ENCODE peak calls at places on chromosomes 3 and 15, in seven cellular contexts. G is mesendoderm, U is IMR-90, D is H9, T is trophoblast cell, F is H1, N is mesenchymal stem cell. E is an unnamed sample.

GRCh38 chr3:61371123-61371522 is 119.9 kb upstream of the FHIT start:
- DNase-seq in G (peak), U (no peak), D (no peak), T (peak), F (peak), N (peak), E (peak)

GRCh38 chr15:58497036-58497785 is 65.4 kb downstream of the LIPC start:
- DNase-seq in G (no peak), U (no peak), D (no peak), T (no peak), F (no peak), N (no peak), E (no peak)

GRCh38 chr3:71102111-71103039 is 481.2 kb downstream of the FOXP1 start:
- DNase-seq in G (no peak), U (peak), D (no peak), T (peak), F (no peak), N (peak), E (no peak)

GRCh38 chr3:154987846-154988245 is 92.3 kb upstream of the MME start:
- DNase-seq in G (no peak), U (no peak), D (no peak), T (peak), F (no peak), N (no peak), E (no peak)

GRCh38 chr3:166829896-166830295 is 550.2 kb downstream of the ZBBX start:
- DNase-seq in G (no peak), U (no peak), D (no peak), T (no peak), F (no peak), N (no peak), E (no peak)

GRCh38 chr15:73212424-73212823 is 156.3 kb downstream of the HCN4 start:
- DNase-seq in G (no peak), U (peak), D (no peak), T (no peak), F (no peak), N (peak), E (no peak)

GRCh38 chr3:142888484-142889262 is at the start of gene PCOLCE2:
- DNase-seq in G (peak), U (no peak), D (peak), T (peak), F (peak), N (peak), E (peak)

GRCh38 chr15:51203797-51204196 is 109.1 kb upstream of the TNFAIP8L3 start:
- DNase-seq in G (no peak), U (peak), D (no peak), T (no peak), F (no peak), N (no peak), E (no peak)

GRCh38 chr15:73697033-73697467 is 12.9 kb downstream of the CD276 start:
- DNase-seq in G (peak), U (peak), D (peak), T (peak), F (no peak), N (peak), E (no peak)

GRCh38 chr3:118772036-118773030 is 262.3 kb downstream of the IGSF11 start:
- DNase-seq in G (peak), U (no peak), D (no peak), T (peak), F (no peak), N (peak), E (no peak)

GRCh38 chr3:60323651-60324050 is 927.6 kb downstream of the FHIT start:
- DNase-seq in G (peak), U (no peak), D (no peak), T (peak), F (no peak), N (no peak), E (peak)

GRCh38 chr3:117927831-117928230 is 1106.8 kb downstream of the IGSF11 start:
- DNase-seq in G (no peak), U (peak), D (no peak), T (no peak), F (no peak), N (no peak), E (no peak)

GRCh38 chr3:31960793-31961431 is 20.1 kb downstream of the OSBPL10 start:
- DNase-seq in G (peak), U (peak), D (no peak), T (no peak), F (peak), N (no peak), E (no peak)

GRCh38 chr15:72169921-72170611 is 27.5 kb downstream of the GRAMD2A start:
- DNase-seq in G (peak), U (no peak), D (no peak), T (peak), F (no peak), N (no peak), E (no peak)

GRCh38 chr3:152538518-152538917 is 269.8 kb downstream of the MBNL1 start:
- DNase-seq in G (no peak), U (no peak), D (no peak), T (no peak), F (no peak), N (no peak), E (no peak)

GRCh38 chr3:42020681-42021307 is 58.9 kb upstream of the ULK4 start:
- DNase-seq in G (no peak), U (peak), D (no peak), T (peak), F (no peak), N (peak), E (no peak)

GRCh38 chr3:187925326-187925725 is 180.1 kb upstream of the BCL6 start:
- DNase-seq in G (no peak), U (no peak), D (no peak), T (no peak), F (no peak), N (peak), E (no peak)

GRCh38 chr15:83918011-83918410 is 264.1 kb downstream of the ADAMTSL3 start:
- DNase-seq in G (no peak), U (no peak), D (no peak), T (no peak), F (no peak), N (no peak), E (no peak)

GRCh38 chr15:83912343-83912742 is 258.4 kb downstream of the ADAMTSL3 start:
- DNase-seq in G (no peak), U (no peak), D (no peak), T (no peak), F (no peak), N (no peak), E (no peak)

GRCh38 chr15:83913034-83913632 is 259.2 kb downstream of the ADAMTSL3 start:
- DNase-seq in G (no peak), U (no peak), D (no peak), T (no peak), F (no peak), N (no peak), E (no peak)

GRCh38 chr15:83917432-83917831 is 263.5 kb downstream of the ADAMTSL3 start:
- DNase-seq in G (no peak), U (no peak), D (no peak), T (no peak), F (no peak), N (no peak), E (no peak)

DNA sequence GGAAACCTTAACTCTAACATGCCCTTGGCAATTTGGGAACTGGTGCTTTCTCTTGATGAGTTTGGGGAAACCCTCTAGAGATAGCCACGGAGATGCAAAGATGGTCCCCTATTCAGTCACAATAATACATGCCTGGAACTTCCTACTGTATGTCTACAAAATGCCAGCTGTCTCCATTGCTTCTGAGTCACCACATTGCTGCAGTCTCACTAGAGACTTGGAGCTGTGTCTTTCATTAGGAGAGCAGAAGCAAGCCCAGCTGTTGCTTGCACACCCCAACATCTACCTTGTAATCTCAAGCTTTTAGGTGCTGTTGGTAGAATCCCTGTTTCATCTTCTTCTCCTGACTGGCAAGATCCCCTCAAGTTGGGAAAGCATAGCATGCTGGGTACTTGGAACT is 261.0 kb downstream of the ADAMTSL3 start:
- DNase-seq in G (no peak), U (no peak), D (no peak), T (no peak), F (no peak), N (no peak), E (no peak)
- H2BK5ac ChIP-seq in G (no peak), U (no peak), D (no peak), T (no peak), F (no peak), N (no peak), E (no peak)

GRCh38 chr3:137988982-137989381 is 21.0 kb upstream of the CLDN18 start:
- DNase-seq in G (no peak), U (no peak), D (no peak), T (no peak), F (no peak), N (no peak), E (no peak)
- H4K8ac ChIP-seq in G (no peak), U (no peak), D (no peak), T (no peak), F (no peak), N (no peak), E (no peak)

DNA sequence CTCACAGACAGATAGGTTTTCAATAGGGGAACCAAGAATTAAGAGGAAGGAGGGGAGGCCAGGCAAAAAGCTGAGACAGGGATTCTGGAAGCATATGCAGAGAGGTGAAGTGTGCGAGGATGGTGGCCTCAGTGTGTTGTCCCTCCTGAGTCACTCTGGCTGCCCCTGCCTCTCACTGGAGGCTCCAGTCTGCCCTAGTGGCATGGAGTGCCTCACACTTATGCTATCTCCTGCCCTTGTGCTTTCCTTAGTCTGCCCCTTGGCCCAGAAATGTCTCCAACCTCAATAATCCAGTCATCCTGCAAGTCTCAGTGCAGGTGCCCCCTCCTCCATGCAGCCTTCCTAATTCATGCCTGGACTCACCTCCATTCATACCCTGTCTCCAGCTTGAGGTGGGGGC is 32.2 kb upstream of the RBP1 start:
- DNase-seq in G (no peak), U (no peak), D (no peak), T (no peak), F (no peak), N (no peak), E (no peak)
- H2BK5ac ChIP-seq in G (no peak), U (no peak), D (no peak), T (no peak), F (no peak), N (no peak), E (peak)

GRCh38 chr3:181570472-181570871 is 141.3 kb upstream of the SOX2 start:
- DNase-seq in G (no peak), U (no peak), D (no peak), T (no peak), F (no peak), N (no peak), E (no peak)
- H4K8ac ChIP-seq in G (no peak), U (no peak), D (no peak), T (no peak), F (no peak), N (no peak), E (no peak)

GRCh38 chr3:133390715-133391114 is 9.1 kb upstream of the BFSP2 start:
- DNase-seq in G (no peak), U (no peak), D (no peak), T (no peak), F (no peak), N (no peak), E (no peak)
- H2BK5ac ChIP-seq in G (no peak), U (no peak), D (no peak), T (no peak), F (no peak), N (no peak), E (no peak)

DNA sequence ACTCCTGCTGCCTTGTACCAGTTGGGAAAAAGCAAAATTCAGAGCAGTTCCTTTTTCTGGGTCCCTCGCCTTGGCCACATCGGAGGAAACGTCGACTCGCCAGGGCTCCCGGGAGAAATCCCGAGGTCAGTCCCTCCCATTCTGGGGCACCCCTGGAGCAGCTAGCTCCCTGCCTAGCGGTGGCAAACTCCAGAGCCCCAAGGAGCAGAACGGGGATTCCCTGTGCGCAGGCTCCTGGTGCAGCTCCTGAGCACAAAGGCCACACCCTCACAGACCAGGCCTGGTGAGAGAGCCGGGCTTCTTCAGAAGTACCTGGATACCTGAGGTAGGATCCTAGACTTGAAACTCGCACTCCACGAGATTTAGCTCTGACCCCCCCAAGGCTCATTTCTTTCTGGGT is 2.6 kb downstream of the LRRC3B start:
- DNase-seq in G (peak), U (no peak), D (peak), T (no peak), F (peak), N (no peak), E (no peak)
- H4K8ac ChIP-seq in G (no peak), U (no peak), D (no peak), T (no peak), F (no peak), N (no peak), E (no peak)

DNA sequence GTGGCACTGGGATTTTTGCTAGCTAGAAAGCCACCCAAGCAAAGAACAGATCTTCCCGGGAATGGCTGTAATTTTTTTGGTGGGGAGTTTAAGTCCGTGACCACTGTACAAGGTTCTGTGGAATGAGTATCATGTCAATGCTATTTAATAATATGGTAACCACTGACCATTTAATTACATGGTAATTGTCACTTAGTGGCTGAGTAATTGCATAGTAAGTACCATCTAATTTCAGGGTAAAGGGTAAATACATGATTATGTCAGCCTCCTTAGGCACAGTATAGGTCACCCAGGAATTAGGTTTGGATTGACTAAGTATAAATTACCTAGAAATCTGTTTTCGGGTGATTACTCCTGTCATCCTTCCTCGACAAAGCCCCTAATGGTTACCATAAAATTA is 120.1 kb upstream of the AGBL1 start:
- DNase-seq in G (no peak), U (no peak), D (no peak), T (no peak), F (no peak), N (no peak), E (no peak)
- H2BK5ac ChIP-seq in G (no peak), U (no peak), D (no peak), T (no peak), F (no peak), N (no peak), E (no peak)

GRCh38 chr3:129132097-129132866 is 10.7 kb upstream of the RAB43 start:
- DNase-seq in G (no peak), U (no peak), D (no peak), T (no peak), F (no peak), N (no peak), E (no peak)

GRCh38 chr3:129126726-129127280 is 5.2 kb upstream of the RAB43 start:
- DNase-seq in G (no peak), U (no peak), D (no peak), T (no peak), F (no peak), N (no peak), E (no peak)

GRCh38 chr3:129128357-129129155 is 7.0 kb upstream of the RAB43 start:
- DNase-seq in G (no peak), U (no peak), D (no peak), T (no peak), F (no peak), N (no peak), E (no peak)

GRCh38 chr3:129131465-129132088 is 10.0 kb upstream of the RAB43 start:
- DNase-seq in G (no peak), U (no peak), D (no peak), T (no peak), F (no peak), N (no peak), E (no peak)

GRCh38 chr3:129130291-129130813 is 8.7 kb upstream of the RAB43 start:
- DNase-seq in G (no peak), U (no peak), D (no peak), T (no peak), F (no peak), N (no peak), E (no peak)
- H4K8ac ChIP-seq in G (no peak), U (no peak), D (no peak), T (no peak), F (no peak), N (no peak), E (no peak)

GRCh38 chr3:127204841-127205582 is 12.1 kb downstream of the PRR23E start:
- DNase-seq in G (no peak), U (no peak), D (peak), T (no peak), F (no peak), N (no peak), E (no peak)
- H2BK5ac ChIP-seq in G (no peak), U (no peak), D (no peak), T (no peak), F (no peak), N (no peak), E (no peak)

GRCh38 chr3:158050461-158050860 is 55.8 kb downstream of the SHOX2 start:
- DNase-seq in G (no peak), U (no peak), D (no peak), T (no peak), F (no peak), N (peak), E (no peak)
- H4K8ac ChIP-seq in G (no peak), U (no peak), D (no peak), T (no peak), F (no peak), N (no peak), E (no peak)